ENCODE peak calls at places on chromosomes 4 and X, in seven cellular contexts. K, G, S, F, U, X and D are unnamed samples. For H3K36me3, the result is how much of the 10 kb centered on the place peaks cover.

GRCh38 chr4:17805580-17805979 is 5.0 kb downstream of the DCAF16 start:
- DNase-seq in K (no peak), G (no peak), S (no peak), F (no peak), U (no peak), X (no peak), D (no peak)

GRCh38 chr4:66524778-66525177 is 854.5 kb upstream of the EPHA5 start:
- DNase-seq in K (no peak), G (no peak), S (no peak), F (no peak), U (no peak), X (no peak), D (no peak)

GRCh38 chrX:77174680-77175336 is 272.4 kb upstream of the FGF16 start:
- DNase-seq in K (no peak), G (no peak), S (no peak), F (no peak), U (no peak), X (no peak), D (no peak)

GRCh38 chrX:52416816-52417215 is 48.0 kb downstream of the XAGE2 start:
- DNase-seq in K (no peak), G (no peak), S (no peak), F (no peak), U (no peak), X (no peak), D (no peak)

GRCh38 chrX:56248492-56248891 is 16.3 kb downstream of the KLF8 start:
- DNase-seq in K (peak), G (no peak), S (peak), F (peak), U (peak), X (no peak), D (peak)

GRCh38 chrX:104189862-104190261 is 23.6 kb downstream of the FAM199X start:
- DNase-seq in K (no peak), G (peak), S (peak), F (no peak), U (no peak), X (no peak), D (peak)

GRCh38 chr4:112509243-112510190 is 6.5 kb downstream of the NEUROG2 start:
- DNase-seq in K (no peak), G (no peak), S (peak), F (no peak), U (no peak), X (no peak), D (peak)

GRCh38 chrX:65528705-65529340 is 5.8 kb downstream of the LAS1L start:
- DNase-seq in K (no peak), G (peak), S (peak), F (peak), U (peak), X (no peak), D (peak)

GRCh38 chrX:129678881-129679195 is 24.1 kb upstream of the APLN start:
- DNase-seq in K (no peak), G (no peak), S (no peak), F (no peak), U (no peak), X (no peak), D (no peak)

GRCh38 chr4:81164623-81165416 is 50.2 kb downstream of the PRKG2 start:
- DNase-seq in K (no peak), G (peak), S (peak), F (no peak), U (no peak), X (no peak), D (peak)

GRCh38 chrX:110004210-110004609 is 1.3 kb downstream of the TMEM164 start:
- DNase-seq in K (no peak), G (peak), S (no peak), F (no peak), U (peak), X (peak), D (peak)

GRCh38 chr4:72136429-72136828 is 104.6 kb downstream of the NPFFR2 start:
- DNase-seq in K (no peak), G (no peak), S (no peak), F (no peak), U (no peak), X (no peak), D (no peak)

GRCh38 chr4:31601793-31602192 is 881.6 kb downstream of the PCDH7 start:
- DNase-seq in K (no peak), G (no peak), S (no peak), F (no peak), U (no peak), X (no peak), D (no peak)

GRCh38 chr4:63017300-63017699 is 1392.0 kb downstream of the TECRL start:
- DNase-seq in K (no peak), G (no peak), S (no peak), F (no peak), U (no peak), X (no peak), D (no peak)

GRCh38 chr4:3374011-3374645 is 67.6 kb upstream of the HGFAC start:
- DNase-seq in K (no peak), G (no peak), S (no peak), F (no peak), U (no peak), X (peak), D (no peak)

GRCh38 chr4:157204634-157205244 is 15.8 kb upstream of the GRIA2 start:
- DNase-seq in K (no peak), G (no peak), S (peak), F (no peak), U (no peak), X (peak), D (no peak)

GRCh38 chr4:137367608-137368007 is 164.7 kb downstream of the PCDH18 start:
- DNase-seq in K (no peak), G (peak), S (peak), F (no peak), U (no peak), X (no peak), D (peak)

DNA sequence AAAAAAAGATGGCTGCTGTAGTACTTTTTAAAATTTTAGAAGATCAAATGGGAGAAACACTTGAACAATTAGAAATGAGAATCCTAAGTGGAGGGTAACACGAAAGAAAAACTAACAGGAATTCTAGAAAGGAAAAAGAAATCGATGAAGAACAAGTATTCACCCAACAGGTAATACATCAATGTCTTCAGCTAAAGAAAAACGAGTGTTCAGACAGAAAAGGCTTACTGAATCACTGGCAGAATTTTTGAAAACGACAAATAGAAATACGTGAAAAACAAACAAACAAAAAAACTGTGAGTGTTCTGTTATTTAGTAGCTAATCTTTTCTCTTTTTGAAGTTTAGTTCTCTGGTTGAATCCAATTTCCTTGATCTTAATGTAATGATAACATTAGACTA is 1.8 kb downstream of the MAD2L1 start:
- DNase-seq in K (no peak), G (no peak), S (no peak), F (no peak), U (no peak), X (no peak), D (no peak)
- H3K36me3 ChIP-seq in K (under half), G (under half), S (under half), F (under half), U (under half), X (under half), D (under half)

GRCh38 chr4:39450618-39451017 is 8.1 kb downstream of the RPL9 start:
- DNase-seq in K (no peak), G (no peak), S (no peak), F (no peak), U (no peak), X (no peak), D (no peak)
- H3K36me3 ChIP-seq in K (under half), G (under half), S (half or more), F (under half), U (under half), X (under half), D (under half)

GRCh38 chr4:111070390-111070789 is 447.5 kb upstream of the PITX2 start:
- DNase-seq in K (no peak), G (no peak), S (peak), F (no peak), U (no peak), X (no peak), D (no peak)
- H3K36me3 ChIP-seq in K (under half), G (under half), S (under half), F (under half), U (under half), X (under half), D (under half)

DNA sequence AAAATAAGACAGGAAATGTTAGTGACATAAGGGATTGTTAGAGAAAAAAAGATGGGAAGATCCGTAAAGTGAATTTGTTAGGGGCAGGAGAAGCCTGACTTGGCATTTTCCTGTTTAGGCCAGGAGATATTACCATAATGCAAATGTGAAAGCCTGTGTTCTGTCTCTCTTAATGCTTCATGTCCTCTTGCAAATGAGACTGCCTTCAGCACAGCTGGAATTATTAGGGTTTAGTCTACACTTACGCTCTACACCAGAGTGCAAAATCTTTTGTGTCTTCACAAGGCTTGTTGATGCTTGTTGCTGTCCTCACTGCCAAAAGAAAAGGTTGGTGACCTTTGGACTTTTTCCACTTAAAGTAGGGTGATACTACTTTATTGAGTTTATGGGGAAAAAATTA is 56.8 kb downstream of the JADE1 start:
- DNase-seq in K (no peak), G (no peak), S (no peak), F (no peak), U (no peak), X (no peak), D (no peak)
- H3K36me3 ChIP-seq in K (under half), G (under half), S (half or more), F (under half), U (under half), X (under half), D (under half)

GRCh38 chr4:6605114-6605513 is 30.1 kb downstream of the MAN2B2 start:
- DNase-seq in K (no peak), G (no peak), S (no peak), F (no peak), U (no peak), X (no peak), D (no peak)
- H3K36me3 ChIP-seq in K (under half), G (under half), S (under half), F (under half), U (under half), X (under half), D (under half)

DNA sequence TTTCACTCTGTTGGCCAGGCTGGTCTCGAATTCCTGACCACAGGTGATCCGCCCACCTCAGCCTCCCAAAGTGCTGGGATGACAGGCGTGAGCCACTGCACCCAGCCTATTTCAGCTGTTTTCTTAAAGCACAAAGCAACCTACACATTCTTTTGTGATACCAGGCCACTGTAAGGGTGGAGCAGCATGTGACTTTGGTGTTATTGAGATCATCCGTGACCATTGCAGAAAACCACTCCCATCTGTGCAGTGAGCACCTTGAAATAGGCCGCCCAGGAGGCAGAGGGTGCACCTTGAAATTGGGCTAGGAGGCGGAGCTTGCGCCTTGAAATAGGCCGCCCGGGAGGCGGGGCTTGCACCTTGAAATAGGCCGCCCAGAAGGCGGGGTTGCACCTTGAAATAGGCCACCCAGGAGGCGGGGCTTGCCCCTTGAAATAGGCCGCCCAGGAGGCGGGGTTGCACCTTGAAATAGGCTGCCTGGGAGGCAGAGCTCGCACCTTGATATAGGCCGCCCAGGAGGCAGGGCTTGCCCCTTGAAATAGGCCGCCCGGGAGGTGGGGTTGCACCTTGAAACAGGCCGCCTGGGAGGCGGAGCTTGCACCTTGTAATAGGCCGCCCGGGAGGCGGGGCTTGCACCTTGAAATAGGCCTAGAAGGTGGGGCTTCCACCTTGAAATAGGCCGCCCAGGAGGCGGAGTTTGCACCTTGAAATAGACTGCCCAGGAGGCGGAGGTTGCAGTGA is 9.0 kb upstream of the SLC25A6 start:
- DNase-seq in K (peak), G (no peak), S (no peak), F (peak), U (peak), X (peak), D (no peak)
- H3K36me3 ChIP-seq in K (under half), G (under half), S (under half), F (under half), U (under half), X (under half), D (under half)